ENCODE peak calls at places on chromosome 10, in five cellular contexts. One of them, this sample, is unnamed.

GRCh38 chr10:27223964-27224363 is 16.6 kb downstream of the ACBD5 start:
- DNase-seq in bronchial epithelial cell: peak; percentile 12
- DNase-seq in fibroblast of pulmonary artery: peak; percentile 62
- DNase-seq in epithelial cell of proximal tubule: no peak
- DNase-seq in fibroblast of lung: peak; percentile 50
- DNase-seq in this sample: peak; percentile 37

GRCh38 chr10:103829838-103830465 is 25.4 kb downstream of the SH3PXD2A start:
- DNase-seq in bronchial epithelial cell: no peak
- DNase-seq in fibroblast of pulmonary artery: no peak
- DNase-seq in epithelial cell of proximal tubule: no peak
- DNase-seq in fibroblast of lung: no peak
- DNase-seq in this sample: no peak

GRCh38 chr10:96470108-96470743 is 43.5 kb downstream of the TLL2 start:
- DNase-seq in bronchial epithelial cell: peak; percentile 42
- DNase-seq in fibroblast of pulmonary artery: peak; percentile 35
- DNase-seq in epithelial cell of proximal tubule: peak; percentile 2
- DNase-seq in fibroblast of lung: peak; percentile 22
- DNase-seq in this sample: peak; percentile 24

GRCh38 chr10:15744217-15744865 is 24.6 kb upstream of the ITGA8 start:
- DNase-seq in bronchial epithelial cell: peak; percentile 55
- DNase-seq in fibroblast of pulmonary artery: peak; percentile 68
- DNase-seq in epithelial cell of proximal tubule: peak; percentile 23
- DNase-seq in fibroblast of lung: peak; percentile 67
- DNase-seq in this sample: peak; percentile 46

GRCh38 chr10:129710510-129710847 is 243.4 kb downstream of the MGMT start:
- DNase-seq in bronchial epithelial cell: no peak
- DNase-seq in fibroblast of pulmonary artery: no peak
- DNase-seq in epithelial cell of proximal tubule: no peak
- DNase-seq in fibroblast of lung: no peak
- DNase-seq in this sample: no peak

GRCh38 chr10:76774987-76775603 is 862.5 kb downstream of the KCNMA1 start:
- DNase-seq in bronchial epithelial cell: no peak
- DNase-seq in fibroblast of pulmonary artery: no peak
- DNase-seq in epithelial cell of proximal tubule: no peak
- DNase-seq in fibroblast of lung: no peak
- DNase-seq in this sample: no peak

GRCh38 chr10:118106426-118106825 is 59.7 kb upstream of the RAB11FIP2 start:
- DNase-seq in bronchial epithelial cell: peak; percentile 33
- DNase-seq in fibroblast of pulmonary artery: peak; percentile 55
- DNase-seq in epithelial cell of proximal tubule: no peak
- DNase-seq in fibroblast of lung: peak; percentile 31
- DNase-seq in this sample: peak; percentile 37

GRCh38 chr10:105188737-105189463 is 547.8 kb downstream of the SORCS3 start:
- DNase-seq in bronchial epithelial cell: peak; percentile 96
- DNase-seq in fibroblast of pulmonary artery: peak; percentile 1
- DNase-seq in epithelial cell of proximal tubule: peak; percentile 88
- DNase-seq in fibroblast of lung: no peak
- DNase-seq in this sample: peak; percentile 68

GRCh38 chr10:86585037-86585725 is 63.6 kb upstream of the WAPL start:
- DNase-seq in bronchial epithelial cell: peak; percentile 61
- DNase-seq in fibroblast of pulmonary artery: peak; percentile 67
- DNase-seq in epithelial cell of proximal tubule: no peak
- DNase-seq in fibroblast of lung: peak; percentile 57
- DNase-seq in this sample: peak; percentile 57

GRCh38 chr10:79221110-79222051 is 125.9 kb upstream of the PPIF start:
- DNase-seq in bronchial epithelial cell: peak; percentile 72
- DNase-seq in fibroblast of pulmonary artery: peak; percentile 94
- DNase-seq in epithelial cell of proximal tubule: no peak
- DNase-seq in fibroblast of lung: peak; percentile 93
- DNase-seq in this sample: peak; percentile 78

GRCh38 chr10:83682399-83682798 is 456.9 kb upstream of the GHITM start:
- DNase-seq in bronchial epithelial cell: no peak
- DNase-seq in fibroblast of pulmonary artery: no peak
- DNase-seq in epithelial cell of proximal tubule: no peak
- DNase-seq in fibroblast of lung: no peak
- DNase-seq in this sample: no peak

GRCh38 chr10:112532053-112532658 is 85.1 kb downstream of the VTI1A start:
- DNase-seq in bronchial epithelial cell: no peak
- DNase-seq in fibroblast of pulmonary artery: no peak
- DNase-seq in epithelial cell of proximal tubule: no peak
- DNase-seq in fibroblast of lung: peak; percentile 76
- DNase-seq in this sample: no peak
- H3K4me3 ChIP-seq in bronchial epithelial cell: no peak overlapping the region
- H3K4me3 ChIP-seq in fibroblast of pulmonary artery: no peak overlapping the region
- H3K4me3 ChIP-seq in epithelial cell of proximal tubule: no peak overlapping the region
- H3K4me3 ChIP-seq in fibroblast of lung: peak overlapping the region; percentile 76
- H3K4me3 ChIP-seq in this sample: no peak overlapping the region

GRCh38 chr10:33288127-33288526 is 46.3 kb downstream of the NRP1 start:
- DNase-seq in bronchial epithelial cell: no peak
- DNase-seq in fibroblast of pulmonary artery: no peak
- DNase-seq in epithelial cell of proximal tubule: no peak
- DNase-seq in fibroblast of lung: no peak
- DNase-seq in this sample: no peak

GRCh38 chr10:33289776-33290175 is 44.7 kb downstream of the NRP1 start:
- DNase-seq in bronchial epithelial cell: no peak
- DNase-seq in fibroblast of pulmonary artery: no peak
- DNase-seq in epithelial cell of proximal tubule: no peak
- DNase-seq in fibroblast of lung: no peak
- DNase-seq in this sample: no peak

GRCh38 chr10:33291053-33291592 is 43.3 kb downstream of the NRP1 start:
- DNase-seq in bronchial epithelial cell: peak; percentile 89
- DNase-seq in fibroblast of pulmonary artery: peak; percentile 66
- DNase-seq in epithelial cell of proximal tubule: peak; percentile 61
- DNase-seq in fibroblast of lung: peak; percentile 82
- DNase-seq in this sample: peak; percentile 96

GRCh38 chr10:33293081-33293480 is 41.4 kb downstream of the NRP1 start:
- DNase-seq in bronchial epithelial cell: no peak
- DNase-seq in fibroblast of pulmonary artery: no peak
- DNase-seq in epithelial cell of proximal tubule: peak; percentile 47
- DNase-seq in fibroblast of lung: no peak
- DNase-seq in this sample: peak; percentile 36

DNA sequence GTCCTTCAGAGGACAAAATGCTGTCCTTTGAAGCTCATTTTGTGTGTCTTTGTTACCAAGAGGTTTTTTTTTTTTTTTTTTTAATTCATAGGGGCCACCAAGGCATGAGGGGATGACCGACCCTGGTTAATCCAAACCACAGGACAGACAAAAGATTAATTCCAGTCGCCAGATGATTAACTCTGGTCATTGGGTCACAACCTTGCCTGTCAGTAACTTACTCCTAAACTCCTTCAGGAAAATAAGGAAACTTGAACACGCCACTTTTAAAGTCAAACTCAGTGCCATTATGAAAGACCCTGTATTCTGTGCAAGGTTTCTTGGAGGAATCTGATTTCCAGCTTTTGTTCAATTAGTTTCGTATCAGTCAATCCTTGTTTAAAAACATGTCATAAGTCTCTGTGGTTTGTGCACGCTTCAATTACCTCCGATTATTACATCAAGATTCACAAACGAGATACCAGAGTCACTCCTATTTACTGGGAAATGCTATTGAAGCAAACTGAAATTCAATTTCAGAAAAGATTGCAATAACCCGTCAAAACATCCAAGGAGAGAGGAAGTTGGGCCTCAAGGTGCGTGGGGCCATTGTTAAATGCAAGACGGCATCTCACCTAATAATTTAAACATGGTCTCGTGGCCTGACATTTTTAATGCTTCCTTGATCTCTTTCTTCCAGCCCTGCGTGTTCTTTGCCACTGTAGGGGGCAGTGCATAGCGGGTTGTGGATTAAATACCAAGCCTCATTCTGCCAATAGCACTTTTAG is 44.0 kb downstream of the NRP1 start:
- DNase-seq in bronchial epithelial cell: no peak
- DNase-seq in fibroblast of pulmonary artery: no peak
- DNase-seq in epithelial cell of proximal tubule: no peak
- DNase-seq in fibroblast of lung: no peak
- DNase-seq in this sample: no peak
- TF ChIP-seq CTCF in bronchial epithelial cell: no peak
- TF ChIP-seq CTCF in fibroblast of pulmonary artery: peak; percentile 9
- TF ChIP-seq CTCF in epithelial cell of proximal tubule: peak; percentile 32
- TF ChIP-seq CTCF in fibroblast of lung: peak; percentile 19
- TF ChIP-seq CTCF in this sample: peak; percentile 20

GRCh38 chr10:123157210-123157609 is 3.0 kb downstream of the BUB3 start:
- DNase-seq in bronchial epithelial cell: peak; percentile 87
- DNase-seq in fibroblast of pulmonary artery: peak; percentile 45
- DNase-seq in epithelial cell of proximal tubule: peak; percentile 39
- DNase-seq in fibroblast of lung: peak; percentile 40
- DNase-seq in this sample: peak; percentile 16
- H3K4me3 ChIP-seq in bronchial epithelial cell: no peak overlapping the region
- H3K4me3 ChIP-seq in fibroblast of pulmonary artery: no peak overlapping the region
- H3K4me3 ChIP-seq in epithelial cell of proximal tubule: no peak overlapping the region
- H3K4me3 ChIP-seq in fibroblast of lung: peak overlapping the region; percentile 17
- H3K4me3 ChIP-seq in this sample: no peak overlapping the region

GRCh38 chr10:123995461-123996131 is 97.8 kb downstream of the CHST15 start:
- DNase-seq in bronchial epithelial cell: peak; percentile 71
- DNase-seq in fibroblast of pulmonary artery: peak; percentile 58
- DNase-seq in epithelial cell of proximal tubule: no peak
- DNase-seq in fibroblast of lung: peak; percentile 93
- DNase-seq in this sample: peak; percentile 81
- TF ChIP-seq CTCF in bronchial epithelial cell: peak; percentile 82
- TF ChIP-seq CTCF in fibroblast of pulmonary artery: peak; percentile 32
- TF ChIP-seq CTCF in epithelial cell of proximal tubule: peak; percentile 68
- TF ChIP-seq CTCF in fibroblast of lung: peak; percentile 49
- TF ChIP-seq CTCF in this sample: peak; percentile 44

DNA sequence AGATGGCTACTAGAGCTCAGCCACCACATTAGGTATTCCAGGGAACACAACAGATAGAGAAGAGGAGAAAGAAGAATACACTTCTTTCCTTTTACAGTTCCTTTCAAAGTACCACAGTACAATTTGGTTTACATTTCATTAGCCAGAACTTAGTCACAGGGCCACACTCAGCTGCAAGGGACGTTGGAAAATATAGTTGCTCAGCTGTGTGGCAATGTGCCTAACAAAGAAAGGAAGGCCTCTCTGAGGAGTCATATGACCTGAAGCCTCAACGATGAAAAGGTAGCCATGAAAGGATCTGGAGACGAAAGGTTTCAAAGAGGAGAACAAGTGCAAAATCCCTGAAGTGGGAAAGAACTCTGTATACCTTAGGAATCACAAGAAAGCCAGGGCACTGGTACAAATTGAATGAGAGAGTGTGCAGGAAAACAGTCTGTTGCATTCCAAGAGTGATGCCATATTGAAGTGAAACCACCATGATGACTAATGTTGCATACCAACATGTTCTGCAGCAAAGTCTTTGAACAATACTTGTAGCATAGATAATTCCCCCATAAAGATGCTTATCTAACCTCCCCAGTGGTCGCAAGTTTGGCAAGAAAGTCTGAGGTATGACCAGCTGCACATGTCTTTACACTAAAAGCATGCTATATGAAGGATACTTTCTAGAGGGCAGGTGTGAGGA is 278.9 kb downstream of the HPSE2 start:
- DNase-seq in bronchial epithelial cell: peak; percentile 21
- DNase-seq in fibroblast of pulmonary artery: peak; percentile 2
- DNase-seq in epithelial cell of proximal tubule: no peak
- DNase-seq in fibroblast of lung: peak; percentile 67
- DNase-seq in this sample: peak; percentile 13
- H3K4me3 ChIP-seq in bronchial epithelial cell: no peak overlapping the region
- H3K4me3 ChIP-seq in fibroblast of pulmonary artery: no peak overlapping the region
- H3K4me3 ChIP-seq in epithelial cell of proximal tubule: no peak overlapping the region
- H3K4me3 ChIP-seq in fibroblast of lung: no peak overlapping the region
- H3K4me3 ChIP-seq in this sample: no peak overlapping the region

GRCh38 chr10:134743-135600 is at the start of gene ZMYND11:
- DNase-seq in bronchial epithelial cell: peak; percentile 7
- DNase-seq in fibroblast of pulmonary artery: peak; percentile 55
- DNase-seq in epithelial cell of proximal tubule: no peak
- DNase-seq in fibroblast of lung: peak; percentile 64
- DNase-seq in this sample: peak; percentile 68
- TF ChIP-seq CTCF in bronchial epithelial cell: no peak
- TF ChIP-seq CTCF in fibroblast of pulmonary artery: no peak
- TF ChIP-seq CTCF in epithelial cell of proximal tubule: no peak
- TF ChIP-seq CTCF in fibroblast of lung: no peak
- TF ChIP-seq CTCF in this sample: no peak

GRCh38 chr10:101138788-101139420 is 7.8 kb downstream of the TLX1 start:
- DNase-seq in bronchial epithelial cell: no peak
- DNase-seq in fibroblast of pulmonary artery: no peak
- DNase-seq in epithelial cell of proximal tubule: no peak
- DNase-seq in fibroblast of lung: no peak
- DNase-seq in this sample: no peak

GRCh38 chr10:101139421-101139911 is 8.4 kb downstream of the TLX1 start:
- DNase-seq in bronchial epithelial cell: no peak
- DNase-seq in fibroblast of pulmonary artery: peak; percentile 27
- DNase-seq in epithelial cell of proximal tubule: no peak
- DNase-seq in fibroblast of lung: peak; percentile 18
- DNase-seq in this sample: no peak

GRCh38 chr10:101140950-101141621 is 10.0 kb downstream of the TLX1 start:
- DNase-seq in bronchial epithelial cell: no peak
- DNase-seq in fibroblast of pulmonary artery: no peak
- DNase-seq in epithelial cell of proximal tubule: no peak
- DNase-seq in fibroblast of lung: no peak
- DNase-seq in this sample: no peak

GRCh38 chr10:101141622-101142532 is 10.8 kb downstream of the TLX1 start:
- DNase-seq in bronchial epithelial cell: peak; percentile 71
- DNase-seq in fibroblast of pulmonary artery: peak; percentile 83
- DNase-seq in epithelial cell of proximal tubule: peak; percentile 10
- DNase-seq in fibroblast of lung: peak; percentile 79
- DNase-seq in this sample: peak; percentile 76

DNA sequence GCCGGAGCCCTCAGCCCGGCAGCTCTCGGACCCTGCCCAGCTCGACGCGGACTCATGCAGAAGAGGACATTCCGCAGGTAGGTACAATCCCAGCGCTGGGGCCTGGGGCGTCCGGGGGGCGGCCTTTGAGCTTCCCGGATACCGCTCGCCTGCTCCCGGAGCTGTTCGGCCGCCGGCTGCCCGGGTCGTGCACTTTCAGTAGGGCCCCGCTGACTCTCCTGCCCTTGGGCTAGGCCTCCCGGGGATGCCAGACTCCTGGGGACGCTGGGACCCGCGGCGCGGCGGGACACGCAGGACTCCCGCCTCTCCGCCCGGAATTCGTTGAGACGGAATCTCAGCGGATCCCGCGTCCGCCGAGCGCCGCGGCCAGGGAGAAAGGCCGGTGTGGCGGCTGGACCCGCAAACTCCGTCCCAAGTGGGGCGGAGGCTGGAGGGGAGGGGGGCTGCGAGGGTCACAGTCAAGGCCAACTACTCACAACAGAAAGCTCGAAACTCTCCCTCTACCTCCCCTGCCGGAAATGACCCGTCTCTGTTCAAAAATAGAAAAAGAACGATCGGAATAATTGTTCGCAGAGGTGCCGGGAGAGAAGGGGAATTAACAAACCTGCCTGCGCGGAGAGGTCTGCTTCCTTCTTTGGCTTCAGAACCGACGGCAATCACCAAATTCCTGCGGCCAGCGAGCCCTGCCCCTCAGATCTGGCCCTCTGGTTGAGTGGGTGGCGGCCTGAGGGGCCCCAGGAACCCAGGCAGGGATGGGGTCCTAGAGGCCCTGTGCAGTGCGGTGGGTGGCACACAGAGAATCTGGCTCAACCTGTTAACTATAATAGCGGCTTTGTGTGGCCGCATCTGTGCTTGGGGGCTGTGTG is 9.2 kb downstream of the TLX1 start:
- DNase-seq in bronchial epithelial cell: no peak
- DNase-seq in fibroblast of pulmonary artery: no peak
- DNase-seq in epithelial cell of proximal tubule: no peak
- DNase-seq in fibroblast of lung: no peak
- DNase-seq in this sample: no peak
- H3K4me3 ChIP-seq in bronchial epithelial cell: no peak overlapping the region
- H3K4me3 ChIP-seq in fibroblast of pulmonary artery: no peak overlapping the region
- H3K4me3 ChIP-seq in epithelial cell of proximal tubule: no peak overlapping the region
- H3K4me3 ChIP-seq in fibroblast of lung: no peak overlapping the region
- H3K4me3 ChIP-seq in this sample: no peak overlapping the region

This sample was measured in AG10803.